ENCODE peak calls at places on chromosomes 12 and 14, in four cellular contexts. E, F, M and P are unnamed samples. For H3K9me3, the result is how much of the 10 kb centered on the place peaks cover.

GRCh38 chr12:131950182-131950913 is 606 bp downstream of the EP400 start:
- DNase-seq in F (peak), E (no peak), M (peak), P (no peak)

GRCh38 chr12:7512528-7512927 is 9.0 kb upstream of the CD163 start:
- DNase-seq in M (peak), E (peak), F (no peak), P (no peak)

GRCh38 chr12:44876554-44877275 is 600 bp upstream of the NELL2 start:
- DNase-seq in M (peak), E (no peak), F (peak), P (peak)

GRCh38 chr12:65536876-65537661 is 258.6 kb downstream of the MSRB3 start:
- DNase-seq in E (no peak), F (no peak), M (peak), P (no peak)

GRCh38 chr14:29265852-29266251 is 499.3 kb downstream of the FOXG1 start:
- DNase-seq in E (no peak), M (no peak), F (no peak), P (no peak)

GRCh38 chr12:18262514-18262913 is 1.2 kb downstream of the PIK3C2G start:
- DNase-seq in E (no peak), M (no peak), F (no peak), P (no peak)

GRCh38 chr14:32251530-32251929 is 48.5 kb upstream of the RNU6-8 start:
- DNase-seq in M (no peak), F (no peak), E (no peak), P (no peak)

GRCh38 chr12:269216-269615 is 6.6 kb upstream of the SLC6A13 start:
- DNase-seq in F (no peak), M (no peak), E (no peak), P (no peak)

GRCh38 chr14:96592591-96593388 is 90.6 kb downstream of the PAPOLA start:
- DNase-seq in M (no peak), F (peak), E (peak), P (peak)

GRCh38 chr12:51342416-51342815 is 4.1 kb downstream of the CELA1 start:
- DNase-seq in M (no peak), F (no peak), E (no peak), P (no peak)

GRCh38 chr12:124632510-124632909 is 65.1 kb upstream of the NCOR2 start:
- DNase-seq in M (no peak), E (no peak), F (no peak), P (no peak)

GRCh38 chr12:64530566-64530965 is 78.6 kb downstream of the TBK1 start:
- DNase-seq in M (no peak), F (no peak), E (no peak), P (no peak)

GRCh38 chr12:129771238-129771637 is 132.6 kb downstream of the TMEM132D start:
- DNase-seq in E (no peak), F (no peak), M (no peak), P (no peak)

GRCh38 chr12:13472690-13473089 is 276.2 kb downstream of the EMP1 start:
- DNase-seq in E (no peak), F (no peak), M (no peak), P (no peak)

GRCh38 chr14:99441157-99441870 is 39.3 kb downstream of the SETD3 start:
- DNase-seq in E (peak), F (no peak), M (no peak), P (no peak)

GRCh38 chr14:105711841-105712460 is 185.6 kb downstream of the TMEM121 start:
- DNase-seq in M (no peak), F (peak), E (no peak), P (no peak)
- H3K9me3 ChIP-seq in M (under half), F (under half), E (under half), P (under half)

DNA sequence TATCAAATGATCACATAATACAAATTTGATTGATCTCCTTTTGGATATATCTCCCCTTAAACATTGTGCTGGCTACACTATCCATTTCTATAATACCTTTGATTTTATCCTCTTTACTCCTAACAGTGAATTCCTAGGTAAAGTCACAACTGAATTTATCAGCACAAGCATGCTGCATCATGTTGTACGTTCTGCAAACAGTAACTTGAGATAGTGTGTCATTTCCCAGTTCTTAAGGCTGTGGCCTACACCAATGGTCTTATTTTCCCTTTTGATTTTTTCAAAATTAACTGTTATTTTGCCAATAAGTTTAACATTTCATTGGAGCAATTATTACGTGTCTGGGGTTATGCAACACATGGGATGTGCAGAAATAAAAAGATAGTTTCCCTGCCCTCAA is 24.8 kb downstream of the PRKCH start:
- DNase-seq in E (no peak), M (no peak), F (no peak), P (no peak)
- H3K27ac ChIP-seq in E (no peak), M (no peak), F (peak), P (peak)

GRCh38 chr14:82431031-82431430 is 897.4 kb upstream of the SEL1L start:
- DNase-seq in F (no peak), M (no peak), E (no peak), P (no peak)
- H3K9me3 ChIP-seq in F (under half), M (under half), E (half or more), P (under half)

GRCh38 chr14:55603401-55603953 is 23.5 kb downstream of the KTN1 start:
- DNase-seq in E (no peak), F (no peak), M (no peak), P (no peak)

GRCh38 chr14:55604900-55605418 is 25.0 kb downstream of the KTN1 start:
- DNase-seq in E (no peak), F (no peak), M (no peak), P (no peak)

GRCh38 chr14:55605793-55606192 is 25.8 kb downstream of the KTN1 start:
- DNase-seq in E (peak), M (no peak), F (no peak), P (no peak)

GRCh38 chr14:55607386-55607785 is 27.4 kb downstream of the KTN1 start:
- DNase-seq in M (no peak), E (no peak), F (no peak), P (no peak)

DNA sequence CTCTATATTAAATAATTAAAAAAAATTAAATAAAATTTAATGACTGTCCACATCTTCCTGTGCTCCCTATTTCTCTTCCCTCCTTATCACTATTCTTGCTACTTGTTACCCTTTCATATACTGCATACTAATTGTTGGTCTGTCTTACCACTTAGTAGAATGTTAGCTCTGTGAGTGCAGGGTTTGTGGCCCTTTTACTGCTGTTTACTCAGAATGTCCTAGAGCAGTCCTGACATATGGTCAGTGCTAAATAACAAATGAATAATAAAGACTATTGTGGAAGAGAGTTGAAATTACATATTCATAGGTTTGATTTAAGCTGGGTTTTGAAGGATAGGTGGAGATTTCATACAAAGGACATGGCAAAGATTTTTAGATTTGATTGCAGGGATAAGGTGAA is 24.5 kb downstream of the KTN1 start:
- DNase-seq in F (no peak), E (no peak), M (no peak), P (no peak)
- H3K27ac ChIP-seq in F (no peak), E (no peak), M (no peak), P (no peak)